ENCODE peak calls at places on chromosomes 5 and 9, in five cellular contexts. One of them, this sample, is unnamed.
A peak's percentile ranks its signal among the peaks of the same experiment; 100 is the strongest.

GRCh38 chr5:179166886-179167841 is 107.0 kb downstream of the ZNF354C start:
- DNase-seq in activated T-cell treated with anti-CD3 and anti-CD28 coated beads for 24 hours: peak; percentile 55
- DNase-seq in nucleus accumbens: peak; percentile 36
- DNase-seq in central memory CD4-positive, alpha-beta T cell: peak; percentile 33
- DNase-seq in RCC 7860: no peak
- DNase-seq in this sample: peak; percentile 54

GRCh38 chr5:14706615-14707021 is 42.1 kb downstream of the OTULIN start:
- DNase-seq in activated T-cell treated with anti-CD3 and anti-CD28 coated beads for 24 hours: no peak
- DNase-seq in nucleus accumbens: no peak
- DNase-seq in central memory CD4-positive, alpha-beta T cell: peak; percentile 79
- DNase-seq in RCC 7860: no peak
- DNase-seq in this sample: no peak

GRCh38 chr5:516338-516925 is 7.8 kb downstream of the SLC9A3 start:
- DNase-seq in activated T-cell treated with anti-CD3 and anti-CD28 coated beads for 24 hours: no peak
- DNase-seq in nucleus accumbens: no peak
- DNase-seq in central memory CD4-positive, alpha-beta T cell: no peak
- DNase-seq in RCC 7860: no peak
- DNase-seq in this sample: no peak

GRCh38 chr9:114270120-114270975 is 52.5 kb upstream of the ORM1 start:
- DNase-seq in activated T-cell treated with anti-CD3 and anti-CD28 coated beads for 24 hours: no peak
- DNase-seq in nucleus accumbens: no peak
- DNase-seq in central memory CD4-positive, alpha-beta T cell: no peak
- DNase-seq in RCC 7860: no peak
- DNase-seq in this sample: no peak

GRCh38 chr5:106875591-106876297 is 795.0 kb downstream of the EFNA5 start:
- DNase-seq in activated T-cell treated with anti-CD3 and anti-CD28 coated beads for 24 hours: no peak
- DNase-seq in nucleus accumbens: no peak
- DNase-seq in central memory CD4-positive, alpha-beta T cell: no peak
- DNase-seq in RCC 7860: no peak
- DNase-seq in this sample: no peak

GRCh38 chr5:150644496-150644895 is 4.0 kb downstream of the SYNPO start:
- DNase-seq in activated T-cell treated with anti-CD3 and anti-CD28 coated beads for 24 hours: no peak
- DNase-seq in nucleus accumbens: no peak
- DNase-seq in central memory CD4-positive, alpha-beta T cell: no peak
- DNase-seq in RCC 7860: peak; percentile 42
- DNase-seq in this sample: no peak

GRCh38 chr5:179852993-179853547 is 5.5 kb downstream of the MRNIP start:
- DNase-seq in activated T-cell treated with anti-CD3 and anti-CD28 coated beads for 24 hours: no peak
- DNase-seq in nucleus accumbens: no peak
- DNase-seq in central memory CD4-positive, alpha-beta T cell: no peak
- DNase-seq in RCC 7860: no peak
- DNase-seq in this sample: no peak

GRCh38 chr5:87241555-87241954 is 26.1 kb upstream of the RASA1 start:
- DNase-seq in activated T-cell treated with anti-CD3 and anti-CD28 coated beads for 24 hours: no peak
- DNase-seq in nucleus accumbens: no peak
- DNase-seq in central memory CD4-positive, alpha-beta T cell: no peak
- DNase-seq in RCC 7860: no peak
- DNase-seq in this sample: no peak

GRCh38 chr5:31937226-31937625 is 236.9 kb downstream of the GOLPH3 start:
- DNase-seq in activated T-cell treated with anti-CD3 and anti-CD28 coated beads for 24 hours: no peak
- DNase-seq in nucleus accumbens: no peak
- DNase-seq in central memory CD4-positive, alpha-beta T cell: no peak
- DNase-seq in RCC 7860: peak; percentile 44
- DNase-seq in this sample: no peak